ENCODE peak calls at places on chromosome 16, in six cellular contexts. U is nephron progenitor cell, R is retinal pigment epithelial cell, X is astrocyte of the spinal cord, H is heart right ventricle, J is fibroblast of pulmonary artery. O is an unnamed sample.

GRCh38 chr16:23171234-23171948 is 11.2 kb upstream of the SCNN1G start:
- DNase-seq in U (no peak), R (no peak), X (peak; percentile 23), H (no peak), J (no peak), O (no peak)

GRCh38 chr16:17476414-17477259 is 5.9 kb upstream of the XYLT1 start:
- DNase-seq in U (peak; percentile 50), R (no peak), X (peak; percentile 71), H (no peak), J (peak; percentile 61), O (peak; percentile 57)

GRCh38 chr16:46731691-46732555 is 16.2 kb downstream of the MYLK3 start:
- DNase-seq in U (no peak), R (no peak), X (no peak), H (peak; percentile 41), J (peak; percentile 65), O (no peak)

GRCh38 chr16:56632160-56632847 is at the start of gene MT1M:
- DNase-seq in U (peak; percentile 44), R (no peak), X (no peak), H (no peak), J (no peak), O (no peak)

GRCh38 chr16:28186752-28187151 is 25.0 kb downstream of the XPO6 start:
- DNase-seq in U (no peak), R (no peak), X (peak; percentile 29), H (no peak), J (no peak), O (no peak)

GRCh38 chr16:31149894-31150890 is at the start of gene PRSS36:
- DNase-seq in U (no peak), R (no peak), X (no peak), H (no peak), J (no peak), O (no peak)

GRCh38 chr16:50155925-50156324 is 2.8 kb downstream of the TENT4B start:
- DNase-seq in U (no peak), R (no peak), X (no peak), H (no peak), J (no peak), O (no peak)

GRCh38 chr16:49537924-49538455 is 164.4 kb downstream of the C16orf78 start:
- DNase-seq in U (no peak), R (no peak), X (no peak), H (no peak), J (no peak), O (no peak)

GRCh38 chr16:13873835-13874438 is 46.0 kb upstream of the ERCC4 start:
- DNase-seq in U (peak; percentile 48), R (no peak), X (peak; percentile 10), H (no peak), J (peak; percentile 41), O (peak; percentile 60)

GRCh38 chr16:67537636-67538591 is 9.3 kb downstream of the RIPOR1 start:
- DNase-seq in U (peak; percentile 75), R (no peak), X (no peak), H (peak; percentile 85), J (peak; percentile 57), O (peak; percentile 61)

GRCh38 chr16:87681990-87682570 is 79.8 kb downstream of the JPH3 start:
- DNase-seq in U (no peak), R (no peak), X (peak; percentile 54), H (no peak), J (peak; percentile 72), O (no peak)

GRCh38 chr16:71440669-71441347 is 1.0 kb downstream of the TLE7 start:
- DNase-seq in U (no peak), R (no peak), X (no peak), H (no peak), J (no peak), O (no peak)

GRCh38 chr16:76946879-76947278 is 244.1 kb upstream of the MON1B start:
- DNase-seq in U (no peak), R (peak; percentile 3), X (peak; percentile 64), H (no peak), J (peak; percentile 90), O (no peak)

GRCh38 chr16:1378087-1378803 is 26.5 kb downstream of the GNPTG start:
- DNase-seq in U (no peak), R (no peak), X (no peak), H (no peak), J (no peak), O (no peak)

GRCh38 chr16:23452221-23452571 is 793 bp downstream of the COG7 start:
- DNase-seq in U (no peak), R (no peak), X (no peak), H (no peak), J (no peak), O (no peak)

GRCh38 chr16:85767569-85767968 is 16.7 kb upstream of the C16orf74 start:
- DNase-seq in U (no peak), R (peak; percentile 71), X (peak; percentile 79), H (no peak), J (peak; percentile 81), O (no peak)

GRCh38 chr16:25481636-25482035 is 210.1 kb upstream of the HS3ST4 start:
- DNase-seq in U (no peak), R (peak; percentile 33), X (no peak), H (no peak), J (no peak), O (no peak)

GRCh38 chr16:30131869-30132475 is 9.0 kb upstream of the MAPK3 start:
- DNase-seq in U (no peak), R (no peak), X (no peak), H (no peak), J (no peak), O (no peak)

GRCh38 chr16:67260426-67261063 is 11.8 kb downstream of the SLC9A5 start:
- DNase-seq in U (no peak), R (no peak), X (peak; percentile 68), H (no peak), J (peak; percentile 79), O (no peak)

GRCh38 chr16:48014349-48015135 is 141.3 kb downstream of the ABCC12 start:
- DNase-seq in U (peak; percentile 10), R (no peak), X (peak; percentile 72), H (no peak), J (peak; percentile 4), O (no peak)

GRCh38 chr16:84087461-84088151 is 29.1 kb downstream of the MBTPS1 start:
- DNase-seq in U (no peak), R (no peak), X (no peak), H (no peak), J (no peak), O (no peak)

GRCh38 chr16:84086357-84086756 is 30.4 kb downstream of the MBTPS1 start:
- DNase-seq in U (no peak), R (no peak), X (no peak), H (peak; percentile 69), J (no peak), O (peak; percentile 49)

GRCh38 chr16:84086996-84087395 is 29.7 kb downstream of the MBTPS1 start:
- DNase-seq in U (no peak), R (no peak), X (no peak), H (no peak), J (no peak), O (peak; percentile 57)

GRCh38 chr16:84090212-84090611 is 26.5 kb downstream of the MBTPS1 start:
- DNase-seq in U (no peak), R (no peak), X (no peak), H (no peak), J (no peak), O (peak; percentile 40)

DNA sequence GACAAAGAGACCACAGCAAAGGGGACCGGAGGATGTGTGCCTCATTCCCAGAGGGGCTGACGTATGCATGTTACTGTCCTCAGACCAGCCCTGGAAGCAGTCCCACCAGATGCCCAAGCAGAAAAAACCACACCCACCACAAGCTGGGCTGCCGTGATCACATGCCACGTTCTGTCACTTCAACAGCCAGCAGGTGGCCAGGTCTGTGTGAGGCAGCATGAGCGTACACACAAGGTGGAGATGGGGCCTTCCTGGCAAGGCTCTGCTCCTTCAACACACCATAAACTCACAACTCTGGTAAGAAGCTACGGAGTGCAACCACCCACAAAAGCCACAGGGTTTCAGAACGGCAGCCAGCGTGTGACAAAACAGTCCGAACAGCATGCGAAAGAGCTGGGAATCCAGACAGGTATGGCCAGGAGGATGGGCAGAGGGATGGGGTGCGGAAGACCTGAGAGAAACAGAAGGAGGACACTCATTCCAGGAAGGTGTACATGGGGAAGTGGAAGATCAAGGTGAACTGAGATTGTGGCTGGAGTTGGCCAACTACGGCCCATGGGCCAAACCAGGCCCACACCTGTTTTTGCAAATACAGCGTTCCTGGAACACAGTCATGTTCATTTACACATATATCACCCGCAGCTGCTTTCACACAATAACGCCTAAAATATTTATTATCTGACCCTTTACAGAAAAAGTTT is 27.9 kb downstream of the MBTPS1 start:
- DNase-seq in U (no peak), R (no peak), X (no peak), H (peak; percentile 47), J (no peak), O (peak; percentile 72)
- TF ChIP-seq CTCF in U (no peak), R (peak; percentile 9), X (no peak), H (no peak), J (no peak), O (peak; percentile 2)

DNA sequence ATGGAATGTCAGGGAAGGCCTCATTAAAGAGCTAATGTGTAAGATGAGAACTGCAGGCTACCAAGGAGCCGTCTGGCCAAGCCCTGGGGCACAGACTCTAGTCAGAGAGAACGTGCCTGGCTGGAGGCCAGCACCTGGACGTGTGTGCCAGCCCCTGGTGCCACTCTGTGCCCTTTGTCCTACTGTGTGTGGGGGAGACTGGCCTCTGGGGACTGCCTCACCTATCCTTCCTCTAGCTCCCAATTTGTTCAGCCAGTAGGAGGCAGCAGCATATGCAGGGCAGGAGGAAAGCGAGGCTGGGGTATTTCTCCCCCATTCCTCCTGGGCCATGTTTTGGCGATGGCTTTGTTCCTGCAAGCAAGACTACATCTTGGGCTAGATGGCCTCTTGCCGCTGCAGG is 37.1 kb downstream of the KNOP1 start:
- DNase-seq in U (no peak), R (no peak), X (no peak), H (no peak), J (no peak), O (no peak)
- TF ChIP-seq CTCF in U (no peak), R (peak; percentile 38), X (peak; percentile 15), H (no peak), J (no peak), O (no peak)

DNA sequence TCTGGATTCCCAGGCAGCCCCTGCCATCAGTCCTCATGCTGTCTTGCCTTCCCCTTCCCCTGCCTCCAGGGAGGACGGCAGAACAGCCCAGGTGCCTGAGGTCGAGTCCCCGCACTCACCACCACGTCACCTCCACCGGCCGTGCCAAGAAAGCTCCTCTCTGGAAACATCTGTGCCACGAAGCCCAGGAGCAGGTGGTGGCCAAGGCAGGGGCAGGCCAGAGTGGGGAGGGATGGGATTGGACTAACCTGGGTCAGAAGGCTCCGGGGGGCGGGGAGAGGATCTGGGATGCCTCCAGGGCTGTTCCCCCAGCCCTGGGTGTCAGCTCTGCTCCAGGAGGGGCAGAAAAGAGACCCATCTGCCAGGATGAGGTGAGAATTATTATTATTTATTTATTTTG is 7.4 kb upstream of the DPEP1 start:
- DNase-seq in U (no peak), R (no peak), X (no peak), H (no peak), J (no peak), O (no peak)
- TF ChIP-seq CTCF in U (no peak), R (no peak), X (no peak), H (no peak), J (no peak), O (no peak)

DNA sequence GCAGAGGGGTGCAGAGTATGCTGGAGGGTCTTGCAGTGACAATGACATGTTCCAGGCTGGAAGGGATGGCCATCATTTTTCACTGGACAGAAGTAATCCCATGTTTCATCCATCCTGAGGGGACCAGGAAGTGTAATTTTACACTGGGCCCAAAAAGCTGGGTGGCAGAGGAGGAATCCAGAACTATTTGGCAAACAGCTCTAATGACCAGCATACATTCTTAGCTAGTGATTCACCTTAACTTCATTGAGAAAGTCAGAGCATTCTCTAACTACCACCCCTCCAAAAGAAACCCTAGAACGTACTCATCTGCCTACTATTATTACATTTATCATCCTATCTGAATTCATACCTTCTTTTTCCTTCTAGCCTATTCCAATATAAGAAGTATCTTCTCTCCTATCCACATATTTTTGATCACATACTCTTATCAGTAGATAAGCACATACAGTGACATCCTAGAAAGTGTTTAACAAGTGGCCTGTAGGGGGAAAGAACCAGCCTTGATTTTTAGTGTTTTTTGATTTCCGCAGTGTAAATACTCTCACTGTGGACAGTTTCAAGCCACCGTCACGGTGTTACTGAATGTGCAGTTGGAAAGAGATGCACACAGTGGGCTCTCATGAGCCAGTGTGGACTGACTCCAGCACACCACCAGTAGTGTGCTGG is 118.1 kb downstream of the FTO start:
- DNase-seq in U (no peak), R (no peak), X (peak; percentile 77), H (no peak), J (peak; percentile 82), O (no peak)
- TF ChIP-seq CTCF in U (no peak), R (peak; percentile 10), X (peak; percentile 15), H (no peak), J (peak; percentile 15), O (no peak)